ENCODE peak calls at places on chromosomes 12 and 14, in four cellular contexts. J is progenitor cell of endocrine pancreas; K is CD8-positive, alpha-beta T cell; M is HFF-Myc. A is an unnamed sample.

GRCh38 chr12:49358548-49359141 is 8.6 kb upstream of the SPATS2 start:
- DNase-seq in J (no peak), M (peak; percentile 60), K (peak; percentile 58), A (no peak)

GRCh38 chr12:27552886-27553560 is 29.0 kb downstream of the PPFIBP1 start:
- DNase-seq in J (no peak), M (no peak), K (no peak), A (no peak)

GRCh38 chr12:78315018-78315417 is 484.3 kb downstream of the NAV3 start:
- DNase-seq in K (no peak), J (no peak), M (no peak), A (no peak)

GRCh38 chr12:124493809-124494750 is 73.3 kb downstream of the NCOR2 start:
- DNase-seq in J (no peak), M (no peak), K (no peak), A (no peak)

GRCh38 chr14:61331992-61332657 is 10.7 kb downstream of the PRKCH start:
- DNase-seq in M (no peak), K (no peak), J (no peak), A (no peak)

GRCh38 chr14:30443368-30444007 is 115.5 kb upstream of the G2E3 start:
- DNase-seq in M (peak; percentile 6), J (no peak), K (no peak), A (peak; percentile 15)

GRCh38 chr14:77923131-77923933 is 123.4 kb downstream of the ADCK1 start:
- DNase-seq in J (no peak), M (no peak), K (no peak), A (no peak)

GRCh38 chr14:102622262-102622885 is 29.9 kb downstream of the RCOR1 start:
- DNase-seq in M (no peak), J (no peak), K (no peak), A (no peak)

GRCh38 chr12:112180422-112180821 is 55.1 kb downstream of the TRAFD1 start:
- DNase-seq in K (no peak), M (no peak), J (no peak), A (no peak)

GRCh38 chr14:88333036-88333435 is 10.0 kb upstream of the KCNK10 start:
- DNase-seq in K (no peak), M (no peak), J (no peak), A (no peak)
- TF ChIP-seq CTCF in K (no peak), M (no peak), J (no peak), A (no peak)

DNA sequence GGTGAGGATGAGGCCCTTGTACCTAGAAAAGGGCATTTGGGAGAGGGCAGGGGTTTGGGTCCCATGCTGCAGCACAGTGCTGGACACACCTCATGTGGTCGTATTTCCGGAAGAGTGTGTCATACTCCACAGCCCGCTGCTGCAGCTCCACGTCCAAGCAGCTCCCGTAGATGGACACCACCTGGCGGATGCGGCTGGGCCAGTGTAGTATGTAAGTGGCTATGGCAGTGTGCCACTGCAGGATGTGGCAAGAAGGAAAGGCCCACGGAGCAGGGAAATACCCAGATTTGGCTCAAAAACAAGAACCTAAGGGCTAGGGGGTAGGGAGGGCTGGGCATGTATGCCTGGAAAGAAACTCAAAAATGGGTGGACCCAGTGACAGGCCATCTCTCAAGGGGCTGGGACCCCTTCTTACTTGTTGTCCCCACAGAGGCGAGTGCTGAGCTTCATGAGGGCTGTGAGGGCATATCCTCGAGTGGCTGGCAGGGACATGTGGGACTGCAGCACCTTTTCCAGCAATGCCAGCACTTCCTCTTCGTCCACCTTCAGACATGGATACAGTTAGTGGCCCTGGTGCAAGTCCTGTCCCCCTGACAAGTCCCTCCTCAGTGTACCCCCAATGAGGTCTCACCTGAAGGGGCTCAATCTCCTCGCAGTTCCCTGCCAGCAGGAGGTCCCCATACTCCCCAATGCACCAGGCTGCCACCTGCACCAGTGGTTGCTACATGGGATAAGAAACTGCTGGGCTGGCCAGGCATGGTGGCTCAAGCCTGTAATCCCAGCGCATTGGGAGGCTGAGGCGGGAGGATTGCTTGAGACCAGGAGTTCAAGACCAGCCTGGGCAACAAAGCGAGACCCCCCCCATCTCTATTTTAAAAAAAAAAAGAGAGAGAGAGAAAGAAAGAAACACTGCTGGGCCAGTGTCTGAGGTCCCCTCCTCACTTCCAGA is 5.4 kb downstream of the AP1G2 start:
- DNase-seq in M (no peak), J (no peak), K (no peak), A (no peak)
- TF ChIP-seq CTCF in M (no peak), J (no peak), K (no peak), A (no peak)

GRCh38 chr12:10900530-10900929 is 8.8 kb downstream of the TAS2R13 start:
- DNase-seq in M (no peak), K (no peak), J (no peak), A (no peak)

GRCh38 chr12:10904686-10905085 is 4.7 kb downstream of the TAS2R13 start:
- DNase-seq in J (no peak), M (no peak), K (no peak), A (no peak)

GRCh38 chr12:10900972-10901371 is 8.4 kb downstream of the TAS2R13 start:
- DNase-seq in J (no peak), M (no peak), K (no peak), A (no peak)

GRCh38 chr12:10896854-10897253 is 12.5 kb downstream of the TAS2R13 start:
- DNase-seq in J (no peak), K (no peak), M (no peak), A (no peak)

DNA sequence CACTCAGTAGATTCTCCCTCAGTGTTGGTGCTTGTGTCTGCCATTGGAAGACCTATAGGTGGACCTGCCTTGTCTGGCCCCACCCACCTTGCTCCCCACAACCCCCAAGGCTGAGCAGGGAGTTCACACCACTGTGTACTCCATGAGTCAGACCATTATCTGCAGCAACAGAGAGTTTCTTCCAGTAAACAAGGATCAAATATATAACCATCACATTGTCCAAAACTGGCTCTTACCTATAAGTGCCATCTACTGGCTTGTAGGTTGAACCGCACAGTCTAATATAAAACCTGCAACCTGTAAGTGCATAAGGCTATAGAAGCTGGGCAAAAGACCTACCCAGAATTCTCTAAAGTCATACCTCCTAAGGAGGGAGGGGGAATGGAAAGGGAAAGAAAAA is 7.9 kb downstream of the TAS2R13 start:
- DNase-seq in M (no peak), K (no peak), J (no peak), A (no peak)
- TF ChIP-seq CTCF in M (no peak), K (no peak), J (peak; percentile 23), A (peak; percentile 19)

GRCh38 chr12:52139579-52140062 is 52.2 kb downstream of the KRT80 start:
- DNase-seq in J (peak; percentile 48), M (no peak), K (peak; percentile 30), A (no peak)

GRCh38 chr12:52139147-52139546 is 52.7 kb downstream of the KRT80 start:
- DNase-seq in K (no peak), M (no peak), J (no peak), A (no peak)

GRCh38 chr12:52141875-52142274 is 49.9 kb downstream of the KRT80 start:
- DNase-seq in M (no peak), K (no peak), J (no peak), A (no peak)

GRCh38 chr12:52142431-52142830 is 49.4 kb downstream of the KRT80 start:
- DNase-seq in J (no peak), K (no peak), M (no peak), A (no peak)

DNA sequence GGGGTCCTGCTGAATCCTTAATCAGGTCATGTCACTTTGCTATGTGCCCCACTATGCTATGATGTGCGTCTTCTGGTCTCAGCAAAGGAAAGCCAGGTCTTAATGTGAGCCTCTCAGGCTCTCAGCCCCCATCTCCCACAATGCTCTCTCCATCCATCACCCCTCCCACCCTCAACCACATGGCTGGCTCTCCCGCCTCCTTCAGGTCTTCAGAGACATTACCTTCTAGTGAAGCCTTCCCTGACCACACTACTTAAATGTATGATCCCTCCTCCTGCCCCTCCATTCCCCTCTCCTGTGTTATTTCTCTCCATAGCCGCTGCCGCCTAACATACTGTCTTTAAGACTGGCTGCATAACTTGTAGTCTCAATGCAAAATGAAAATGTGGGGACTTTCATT is 50.5 kb downstream of the KRT80 start:
- DNase-seq in J (no peak), M (no peak), K (no peak), A (no peak)
- TF ChIP-seq CTCF in J (peak; percentile 16), M (peak; percentile 7), K (no peak), A (no peak)

GRCh38 chr12:107402041-107403022 is 283.3 kb upstream of the PWP1 start:
- DNase-seq in M (no peak), K (peak; percentile 62), J (peak; percentile 40), A (no peak)
- TF ChIP-seq CTCF in M (peak; percentile 59), K (peak; percentile 71), J (peak; percentile 73), A (peak; percentile 82)

GRCh38 chr12:51631591-51631990 is 40.6 kb downstream of the SCN8A start:
- DNase-seq in M (peak; percentile 26), J (no peak), K (no peak), A (peak; percentile 31)

GRCh38 chr12:51632598-51632997 is 41.6 kb downstream of the SCN8A start:
- DNase-seq in K (no peak), M (no peak), J (no peak), A (no peak)

GRCh38 chr12:51635371-51635770 is 44.3 kb downstream of the SCN8A start:
- DNase-seq in M (no peak), J (no peak), K (no peak), A (peak; percentile 20)

GRCh38 chr12:51630256-51630880 is 39.3 kb downstream of the SCN8A start:
- DNase-seq in M (no peak), J (no peak), K (no peak), A (no peak)

GRCh38 chr12:51631021-51631420 is 40.0 kb downstream of the SCN8A start:
- DNase-seq in J (no peak), K (no peak), M (no peak), A (no peak)
- TF ChIP-seq CTCF in J (no peak), K (no peak), M (no peak), A (no peak)

GRCh38 chr14:89954045-89955021 is at the start of gene EFCAB11:
- DNase-seq in M (peak; percentile 98), J (peak; percentile 90), K (peak; percentile 92), A (peak; percentile 80)
- TF ChIP-seq CTCF in M (no peak), J (peak; percentile 43), K (no peak), A (peak; percentile 38)

GRCh38 chr12:67268335-67268895 is 743 bp upstream of the CAND1 start:
- DNase-seq in K (peak; percentile 78), J (peak; percentile 61), M (peak; percentile 100), A (peak; percentile 98)

GRCh38 chr12:67268896-67269631 is at the start of gene CAND1:
- DNase-seq in J (peak; percentile 85), M (peak; percentile 94), K (peak; percentile 94), A (peak; percentile 98)

GRCh38 chr12:67270622-67271021 is 1.5 kb downstream of the CAND1 start:
- DNase-seq in K (no peak), M (no peak), J (no peak), A (no peak)

GRCh38 chr12:67271976-67272375 is 2.8 kb downstream of the CAND1 start:
- DNase-seq in K (no peak), M (no peak), J (no peak), A (no peak)

GRCh38 chr12:67269632-67270578 is 747 bp downstream of the CAND1 start:
- DNase-seq in J (peak; percentile 31), K (peak; percentile 53), M (no peak), A (no peak)
- TF ChIP-seq CTCF in J (peak; percentile 3), K (peak; percentile 35), M (no peak), A (no peak)

DNA sequence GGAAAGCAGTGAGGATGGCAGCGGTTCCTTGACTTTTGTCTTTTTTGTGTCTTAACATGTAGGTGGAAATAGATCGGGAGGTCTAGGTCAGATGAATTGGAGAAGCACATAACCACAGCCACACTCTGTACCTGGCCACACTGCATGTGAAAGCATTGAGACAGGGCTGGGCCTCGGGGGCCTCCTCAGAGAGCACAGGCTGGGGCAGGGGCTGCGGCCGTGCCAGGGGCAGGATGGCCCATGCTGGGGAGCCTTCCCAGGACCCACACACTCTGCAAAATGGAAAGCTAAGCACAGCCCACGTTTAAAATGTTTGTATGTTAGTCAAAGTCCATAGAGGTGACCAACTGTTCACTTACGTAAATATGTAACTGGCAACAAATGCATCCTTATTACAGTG is 76.7 kb downstream of the PIWIL1 start:
- DNase-seq in J (no peak), K (no peak), M (no peak), A (no peak)
- TF ChIP-seq CTCF in J (no peak), K (no peak), M (no peak), A (no peak)